ENCODE peak calls at places on chromosomes 4 and X, in five cellular contexts. R is ACHN, I is epithelial cell of proximal tubule, B is glomerular endothelial cell, Q is pancreas. C is an unnamed sample.

GRCh38 chr4:8008391-8008790 is 68.7 kb upstream of the AFAP1 start:
- DNase-seq in R (no peak), I (no peak), B (no peak), Q (no peak), C (no peak)

GRCh38 chr4:65023877-65024670 is 614.8 kb upstream of the TECRL start:
- DNase-seq in R (no peak), I (no peak), B (no peak), Q (no peak), C (no peak)

GRCh38 chr4:180840142-180840541 is 1403.1 kb upstream of the TENM3 start:
- DNase-seq in R (no peak), I (no peak), B (no peak), Q (no peak), C (no peak)

GRCh38 chrX:153576961-153577360 is 22.0 kb downstream of the CCNQ start:
- DNase-seq in R (no peak), I (no peak), B (no peak), Q (no peak), C (no peak)

GRCh38 chrX:9988762-9989161 is 21.6 kb downstream of the CLDN34 start:
- DNase-seq in R (peak; percentile 7), I (no peak), B (no peak), Q (no peak), C (no peak)

GRCh38 chrX:37976153-37976552 is 30.2 kb upstream of the SYTL5 start:
- DNase-seq in R (no peak), I (no peak), B (no peak), Q (no peak), C (no peak)

GRCh38 chr4:74471228-74471627 is 26.3 kb downstream of the AREG start:
- DNase-seq in R (no peak), I (no peak), B (no peak), Q (no peak), C (no peak)

GRCh38 chr4:129239088-129239487 is 143.1 kb downstream of the C4orf33 start:
- DNase-seq in R (no peak), I (peak; percentile 55), B (no peak), Q (no peak), C (no peak)

GRCh38 chrX:49249071-49249470 is 13.8 kb downstream of the CCDC22 start:
- DNase-seq in R (no peak), I (no peak), B (no peak), Q (no peak), C (no peak)

GRCh38 chr4:1171306-1172227 is 816 bp downstream of the SPON2 start:
- DNase-seq in R (no peak), I (no peak), B (no peak), Q (peak; percentile 67), C (no peak)

GRCh38 chrX:10296581-10296980 is 139.8 kb downstream of the CLCN4 start:
- DNase-seq in R (no peak), I (no peak), B (no peak), Q (no peak), C (no peak)

GRCh38 chr4:653080-653821 is 20.8 kb downstream of the ATP5ME start:
- DNase-seq in R (no peak), I (no peak), B (no peak), Q (no peak), C (no peak)

GRCh38 chr4:127055349-127055748 is 577.4 kb upstream of the INTU start:
- DNase-seq in R (peak; percentile 79), I (peak; percentile 66), B (no peak), Q (no peak), C (no peak)

GRCh38 chr4:143289370-143289769 is 47.3 kb upstream of the GAB1 start:
- DNase-seq in R (no peak), I (no peak), B (no peak), Q (no peak), C (no peak)

GRCh38 chr4:53573696-53574095 is 17.6 kb downstream of the LNX1 start:
- DNase-seq in R (no peak), I (no peak), B (no peak), Q (no peak), C (no peak)

GRCh38 chrX:43618376-43619205 is 37.5 kb upstream of the MAOA start:
- DNase-seq in R (no peak), I (no peak), B (no peak), Q (no peak), C (no peak)

GRCh38 chr4:88166608-88167007 is 8.2 kb upstream of the ABCG2 start:
- DNase-seq in R (no peak), I (no peak), B (no peak), Q (no peak), C (no peak)

GRCh38 chrX:3143043-3143799 is 102.0 kb downstream of the ARSF start:
- DNase-seq in R (no peak), I (no peak), B (no peak), Q (no peak), C (no peak)

GRCh38 chrX:152641256-152641875 is 3.7 kb downstream of the GABRQ start:
- DNase-seq in R (no peak), I (no peak), B (no peak), Q (no peak), C (no peak)

GRCh38 chr4:182143086-182143821 is 99.9 kb upstream of the TENM3 start:
- DNase-seq in R (peak; percentile 60), I (no peak), B (no peak), Q (no peak), C (no peak)

GRCh38 chrX:53969540-53969939 is 74.7 kb downstream of the PHF8 start:
- DNase-seq in R (no peak), I (no peak), B (no peak), Q (no peak), C (no peak)

GRCh38 chrX:48491809-48492208 is 15.8 kb downstream of the FTSJ1 start:
- DNase-seq in R (no peak), I (no peak), B (no peak), Q (no peak), C (no peak)

GRCh38 chr4:153348006-153348405 is 3.5 kb downstream of the MND1 start:
- DNase-seq in R (no peak), I (no peak), B (no peak), Q (no peak), C (no peak)

GRCh38 chrX:73214366-73215094 is at the start of gene NAP1L2:
- DNase-seq in R (no peak), I (no peak), B (no peak), Q (peak; percentile 62), C (no peak)

GRCh38 chr4:187478292-187479205 is 517.0 kb upstream of the ZFP42 start:
- DNase-seq in R (no peak), I (no peak), B (no peak), Q (no peak), C (no peak)

GRCh38 chr4:165580379-165580905 is 201.6 kb downstream of the CPE start:
- DNase-seq in R (peak; percentile 12), I (peak; percentile 99), B (peak; percentile 56), Q (no peak), C (peak; percentile 32)

GRCh38 chrX:13666836-13667235 is 13.9 kb downstream of the TCEANC start:
- DNase-seq in R (no peak), I (no peak), B (no peak), Q (no peak), C (no peak)

GRCh38 chrX:8052909-8053308 is 118.2 kb downstream of the VCX2 start:
- DNase-seq in R (no peak), I (no peak), B (no peak), Q (no peak), C (no peak)

GRCh38 chrX:154046262-154046771 is 26.6 kb upstream of the IRAK1 start:
- DNase-seq in R (no peak), I (no peak), B (peak; percentile 60), Q (no peak), C (no peak)

GRCh38 chr4:89382439-89382838 is 74.8 kb upstream of the GPRIN3 start:
- DNase-seq in R (no peak), I (no peak), B (no peak), Q (no peak), C (no peak)

GRCh38 chrX:16579517-16579916 is 70.4 kb upstream of the S100G start:
- DNase-seq in R (no peak), I (no peak), B (no peak), Q (no peak), C (no peak)

GRCh38 chr4:86043755-86044592 is 315.9 kb downstream of the MAPK10 start:
- DNase-seq in R (peak; percentile 57), I (no peak), B (peak; percentile 62), Q (no peak), C (no peak)

GRCh38 chr4:8322794-8323704 is 53.5 kb downstream of the HTRA3 start:
- DNase-seq in R (no peak), I (no peak), B (no peak), Q (peak; percentile 14), C (no peak)

GRCh38 chr4:158667651-158668198 is 4.0 kb downstream of the C4orf46 start:
- DNase-seq in R (peak; percentile 53), I (no peak), B (no peak), Q (no peak), C (peak; percentile 15)

GRCh38 chr4:113209652-113210320 is 160.3 kb downstream of the ANK2 start:
- DNase-seq in R (no peak), I (peak; percentile 35), B (no peak), Q (no peak), C (no peak)

C was measured in Panc1.